ENCODE peak calls at places on chromosomes 5 and 9, in four cellular contexts. D is left ventricle myocardium inferior, Z is body of pancreas, X is H1. J is an unnamed sample.

GRCh38 chr5:159732220-159732619 is 184.1 kb upstream of the ADRA1B start:
- DNase-seq in D (no peak), Z (no peak), X (no peak), J (no peak)

GRCh38 chr5:45089870-45090269 is 281.1 kb downstream of the MRPS30 start:
- DNase-seq in D (no peak), Z (no peak), X (no peak), J (no peak)

GRCh38 chr9:116190997-116191396 is 37.4 kb downstream of the PAPPA start:
- DNase-seq in D (no peak), Z (no peak), X (no peak), J (no peak)

GRCh38 chr5:106959447-106959846 is 711.3 kb downstream of the EFNA5 start:
- DNase-seq in D (no peak), Z (no peak), X (no peak), J (no peak)

GRCh38 chr5:6355294-6355693 is 23.1 kb downstream of the MED10 start:
- DNase-seq in D (no peak), Z (no peak), X (no peak), J (no peak)

GRCh38 chr9:130347931-130348330 is 82.4 kb downstream of the HMCN2 start:
- DNase-seq in D (no peak), Z (no peak), X (no peak), J (no peak)

GRCh38 chr5:33772276-33772990 is 119.4 kb downstream of the ADAMTS12 start:
- DNase-seq in D (no peak), Z (no peak), X (no peak), J (no peak)

GRCh38 chr9:123537809-123538208 is 181.8 kb downstream of the CRB2 start:
- DNase-seq in D (no peak), Z (no peak), X (no peak), J (no peak)

GRCh38 chr5:10145922-10146321 is 103.8 kb downstream of the ATPSCKMT start:
- DNase-seq in D (no peak), Z (no peak), X (no peak), J (no peak)

GRCh38 chr9:2837915-2838314 is 6.0 kb downstream of the PUM3 start:
- DNase-seq in D (no peak), Z (no peak), X (no peak), J (no peak)

GRCh38 chr5:337565-338130 is 16.1 kb downstream of the AHRR start:
- DNase-seq in D (no peak), Z (no peak), X (no peak), J (no peak)

GRCh38 chr9:69740872-69741505 is 18.8 kb downstream of the PTAR1 start:
- DNase-seq in D (no peak), Z (no peak), X (no peak), J (no peak)

GRCh38 chr9:93593144-93593655 is 16.8 kb downstream of the PHF2 start:
- DNase-seq in D (no peak), Z (no peak), X (no peak), J (no peak)

GRCh38 chr9:89505795-89506385 is 8.0 kb upstream of the SEMA4D start:
- DNase-seq in D (no peak), Z (peak; percentile 55), X (no peak), J (no peak)

GRCh38 chr9:78860806-78861475 is 564.0 kb downstream of the PSAT1 start:
- DNase-seq in D (no peak), Z (no peak), X (no peak), J (no peak)

GRCh38 chr9:93205045-93205768 is 21.3 kb downstream of the WNK2 start:
- DNase-seq in D (peak; percentile 82), Z (no peak), X (no peak), J (peak; percentile 85)

GRCh38 chr9:87372401-87372851 is 125.2 kb upstream of the DAPK1 start:
- DNase-seq in D (no peak), Z (no peak), X (no peak), J (no peak)

GRCh38 chr5:102243213-102243612 is 52.9 kb downstream of the SLCO4C1 start:
- DNase-seq in D (no peak), Z (no peak), X (no peak), J (no peak)

GRCh38 chr5:177339107-177339638 is 12.3 kb downstream of the LMAN2 start:
- DNase-seq in D (no peak), Z (no peak), X (no peak), J (no peak)

GRCh38 chr5:31413030-31413812 is 118.7 kb downstream of the DROSHA start:
- DNase-seq in D (peak; percentile 33), Z (no peak), X (no peak), J (peak; percentile 45)

GRCh38 chr9:102841376-102841775 is 153.8 kb upstream of the CYLC2 start:
- DNase-seq in D (no peak), Z (no peak), X (no peak), J (no peak)

GRCh38 chr9:35910613-35911488 is 1.6 kb downstream of the SPAAR start:
- DNase-seq in D (peak; percentile 39), Z (no peak), X (peak; percentile 55), J (peak; percentile 36)

GRCh38 chr9:110197330-110198187 is 10.4 kb downstream of the C9orf152 start:
- DNase-seq in D (no peak), Z (no peak), X (no peak), J (no peak)

GRCh38 chr9:110189559-110190311 is 18.2 kb downstream of the C9orf152 start:
- DNase-seq in D (no peak), Z (no peak), X (no peak), J (no peak)

GRCh38 chr9:110189001-110189400 is 19.0 kb downstream of the C9orf152 start:
- DNase-seq in D (peak; percentile 32), Z (peak; percentile 77), X (no peak), J (no peak)

GRCh38 chr9:110191616-110192015 is 16.3 kb downstream of the C9orf152 start:
- DNase-seq in D (no peak), Z (no peak), X (no peak), J (no peak)

DNA sequence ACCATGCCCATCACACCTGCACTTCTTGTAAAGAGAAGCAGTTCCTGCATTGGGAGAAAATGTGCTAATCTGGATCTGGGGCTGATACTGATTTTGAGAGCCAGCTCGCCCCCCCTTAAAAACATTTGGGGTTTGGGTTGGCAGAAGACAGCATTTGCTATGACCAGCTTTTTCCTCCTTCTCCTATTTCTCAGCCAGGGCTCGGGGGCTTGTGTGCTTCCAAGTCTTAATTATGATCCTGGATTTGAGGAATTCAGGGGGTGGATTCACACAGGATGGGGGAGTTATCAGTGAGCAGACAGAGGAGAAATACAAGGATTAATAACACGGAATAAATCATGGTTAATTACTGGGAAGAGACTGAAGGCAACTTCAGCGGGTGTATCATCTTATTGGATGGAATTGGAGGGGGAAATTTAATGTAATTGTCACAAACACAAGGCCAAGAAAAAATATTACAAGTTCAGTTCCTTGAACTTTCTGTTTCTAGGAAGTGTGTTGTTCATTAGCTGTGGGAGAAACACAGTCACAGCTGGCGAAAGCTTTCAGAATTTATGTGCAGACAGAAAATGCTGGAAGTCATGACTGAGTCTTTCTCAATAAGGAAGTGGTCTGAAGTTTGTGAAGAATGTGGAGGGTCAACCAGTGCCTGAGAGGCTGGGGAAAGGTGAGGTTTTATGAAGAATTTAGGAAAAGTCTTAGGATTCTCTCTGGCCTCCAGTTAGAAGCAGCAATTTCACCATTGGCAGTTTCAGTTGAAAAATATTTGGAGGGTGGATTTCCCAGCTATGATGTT is 15.2 kb downstream of the C9orf152 start:
- DNase-seq in D (no peak), Z (no peak), X (no peak), J (no peak)
- H3K27ac ChIP-seq in D (peak overlapping the region; percentile 55), Z (peak overlapping the region; percentile 78), X (no peak overlapping the region), J (peak overlapping the region; percentile 39)

GRCh38 chr9:36937346-36937745 is 96.7 kb downstream of the PAX5 start:
- DNase-seq in D (no peak), Z (no peak), X (no peak), J (no peak)
- H3K4me1 ChIP-seq in D (no peaks in the 10 kb centered on the region), Z (no peaks in the 10 kb centered on the region), X (peaks cover 8% of the 10 kb centered on the region), J (no peaks in the 10 kb centered on the region)

GRCh38 chr5:14180437-14180836 is 37.3 kb downstream of the TRIO start:
- DNase-seq in D (no peak), Z (no peak), X (no peak), J (no peak)

GRCh38 chr5:14179446-14179845 is 36.3 kb downstream of the TRIO start:
- DNase-seq in D (no peak), Z (no peak), X (no peak), J (no peak)

GRCh38 chr5:14178091-14178490 is 34.9 kb downstream of the TRIO start:
- DNase-seq in D (no peak), Z (no peak), X (no peak), J (no peak)

GRCh38 chr5:14177651-14178050 is 34.5 kb downstream of the TRIO start:
- DNase-seq in D (no peak), Z (no peak), X (no peak), J (no peak)

DNA sequence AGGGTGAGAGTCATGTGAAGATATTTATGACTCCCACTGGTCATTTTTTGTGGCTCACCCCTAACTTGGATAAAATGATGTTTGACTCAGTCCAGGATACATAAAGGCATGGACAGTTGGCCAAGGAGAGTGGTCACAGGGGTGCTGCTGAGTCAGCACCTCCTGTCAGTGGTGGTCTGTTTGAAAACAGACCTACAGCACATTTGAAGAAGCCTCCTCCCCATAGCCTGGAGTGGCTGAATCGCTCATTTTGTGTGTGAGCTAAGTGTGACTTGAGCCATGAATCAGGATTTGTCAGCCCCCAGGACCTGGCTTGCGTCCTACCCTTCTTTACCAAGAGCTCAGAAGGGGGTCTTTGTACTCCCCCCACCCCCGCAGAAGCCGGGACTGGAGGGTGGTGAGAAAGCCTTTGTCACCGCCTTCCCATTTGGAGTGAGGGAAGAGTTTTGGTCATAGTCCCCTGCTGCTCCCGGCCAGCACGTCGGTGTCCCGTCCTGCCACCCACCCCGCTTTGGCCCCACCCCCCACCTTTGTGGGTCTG is 35.6 kb downstream of the TRIO start:
- DNase-seq in D (no peak), Z (no peak), X (peak; percentile 56), J (no peak)
- H3K27ac ChIP-seq in D (no peak overlapping the region), Z (no peak overlapping the region), X (no peak overlapping the region), J (no peak overlapping the region)

DNA sequence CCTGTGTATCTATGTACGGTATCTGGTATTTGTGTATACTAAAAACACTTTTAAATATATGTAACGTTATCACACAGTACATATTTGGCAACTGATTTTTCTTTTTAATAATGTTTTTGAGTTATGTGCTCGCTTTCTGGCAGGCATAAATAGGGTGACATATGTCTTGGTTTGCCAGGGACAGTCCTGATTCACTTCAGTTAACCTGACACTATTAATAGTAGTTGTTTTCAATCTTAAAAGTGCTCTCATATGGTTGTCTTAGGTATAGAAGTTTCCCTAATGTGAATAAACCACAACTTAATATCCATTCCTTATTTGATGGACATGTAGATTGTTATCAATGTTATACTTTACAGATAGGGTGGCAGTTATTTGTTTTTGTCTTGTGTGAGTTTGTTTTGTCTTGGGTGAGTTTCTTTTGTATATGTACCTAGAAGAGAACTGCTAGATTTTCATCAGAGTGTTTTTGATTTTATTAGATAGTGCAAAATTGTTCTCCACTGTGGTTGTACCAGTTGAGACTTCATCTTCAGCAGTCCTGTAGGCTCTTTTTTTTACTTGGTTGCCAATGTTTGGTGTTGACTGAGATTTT is 7.9 kb downstream of the G3BP1 start:
- DNase-seq in D (no peak), Z (no peak), X (no peak), J (no peak)
- H3K4me1 ChIP-seq in D (peaks cover 97% of the 10 kb centered on the region), Z (peaks cover 76% of the 10 kb centered on the region), X (peaks cover 10% of the 10 kb centered on the region), J (peaks cover 88% of the 10 kb centered on the region)

GRCh38 chr9:96519726-96520125 is 69.8 kb downstream of the HABP4 start:
- DNase-seq in D (no peak), Z (no peak), X (no peak), J (no peak)
- H3K27ac ChIP-seq in D (no peak overlapping the region), Z (no peak overlapping the region), X (no peak overlapping the region), J (no peak overlapping the region)